ENCODE peak calls at places on chromosome 13, in seven cellular contexts. F is SK-N-SH, R is H1, O is HCT116, Z is K562, U is GM12878, X is HepG2. W is an unnamed sample.

GRCh38 chr13:111130111-111130508 is 15.0 kb downstream of the ARHGEF7 start:
- DNase-seq in F (no peak), R (no peak), O (no peak), Z (no peak), U (no peak), X (no peak), W (no peak)

GRCh38 chr13:35548790-35549189 is 72.3 kb upstream of the MAB21L1 start:
- DNase-seq in F (no peak), R (no peak), O (no peak), Z (no peak), U (no peak), X (no peak), W (no peak)

GRCh38 chr13:52884429-52884828 is 36.0 kb upstream of the PCDH8 start:
- DNase-seq in F (no peak), R (no peak), O (no peak), Z (no peak), U (no peak), X (no peak), W (no peak)

GRCh38 chr13:29707876-29708543 is 112.5 kb upstream of the SLC7A1 start:
- DNase-seq in F (peak), R (peak), O (peak), Z (peak), U (no peak), X (peak), W (peak)

GRCh38 chr13:111304041-111304544 is 16.3 kb upstream of the TEX29 start:
- DNase-seq in F (no peak), R (no peak), O (no peak), Z (no peak), U (peak), X (no peak), W (no peak)

GRCh38 chr13:52743988-52744387 is 4.4 kb upstream of the CNMD start:
- DNase-seq in F (no peak), R (no peak), O (no peak), Z (no peak), U (no peak), X (no peak), W (no peak)

GRCh38 chr13:101985321-101985720 is 416.5 kb downstream of the FGF14 start:
- DNase-seq in F (no peak), R (no peak), O (no peak), Z (no peak), U (no peak), X (no peak), W (no peak)

GRCh38 chr13:39273953-39274352 is 235.7 kb downstream of the NHLRC3 start:
- DNase-seq in F (no peak), R (no peak), O (no peak), Z (peak), U (no peak), X (no peak), W (peak)

GRCh38 chr13:108357228-108357627 is 87.7 kb downstream of the TNFSF13B start:
- DNase-seq in F (no peak), R (no peak), O (no peak), Z (no peak), U (no peak), X (no peak), W (no peak)

GRCh38 chr13:57409121-57409520 is 222.4 kb upstream of the PCDH17 start:
- DNase-seq in F (no peak), R (no peak), O (no peak), Z (no peak), U (no peak), X (no peak), W (no peak)

GRCh38 chr13:108609353-108609752 is 20.1 kb upstream of the MYO16 start:
- DNase-seq in F (peak), R (no peak), O (peak), Z (peak), U (no peak), X (no peak), W (peak)

GRCh38 chr13:97127842-97128241 is 94.3 kb upstream of the MBNL2 start:
- DNase-seq in F (no peak), R (no peak), O (no peak), Z (no peak), U (no peak), X (peak), W (no peak)

DNA sequence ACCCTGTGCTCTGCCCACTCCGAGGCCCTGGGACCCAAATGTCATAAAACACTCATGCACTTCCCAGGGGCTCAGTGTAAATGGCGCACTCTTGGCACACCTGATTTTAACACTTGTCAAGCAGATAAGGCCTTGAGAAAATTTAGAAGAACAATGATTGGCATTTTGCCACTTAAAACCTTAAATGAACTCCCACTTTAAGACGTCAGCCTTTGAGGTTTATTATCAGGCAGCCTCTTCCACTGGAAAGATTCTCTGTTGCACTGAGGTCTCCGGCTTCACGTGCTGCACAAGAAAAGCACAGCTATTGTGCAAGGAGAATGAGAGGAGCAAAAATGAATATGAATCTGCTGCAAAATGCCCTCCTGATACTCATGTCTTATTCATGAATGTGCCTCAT is 38.5 kb upstream of the ATP11A start:
- DNase-seq in F (no peak), R (no peak), O (no peak), Z (no peak), U (no peak), X (no peak), W (no peak)
- TF ChIP-seq JUND in F (no peak), R (no peak), O (no peak), Z (no peak), U (no peak), X (no peak), W (no peak)

DNA sequence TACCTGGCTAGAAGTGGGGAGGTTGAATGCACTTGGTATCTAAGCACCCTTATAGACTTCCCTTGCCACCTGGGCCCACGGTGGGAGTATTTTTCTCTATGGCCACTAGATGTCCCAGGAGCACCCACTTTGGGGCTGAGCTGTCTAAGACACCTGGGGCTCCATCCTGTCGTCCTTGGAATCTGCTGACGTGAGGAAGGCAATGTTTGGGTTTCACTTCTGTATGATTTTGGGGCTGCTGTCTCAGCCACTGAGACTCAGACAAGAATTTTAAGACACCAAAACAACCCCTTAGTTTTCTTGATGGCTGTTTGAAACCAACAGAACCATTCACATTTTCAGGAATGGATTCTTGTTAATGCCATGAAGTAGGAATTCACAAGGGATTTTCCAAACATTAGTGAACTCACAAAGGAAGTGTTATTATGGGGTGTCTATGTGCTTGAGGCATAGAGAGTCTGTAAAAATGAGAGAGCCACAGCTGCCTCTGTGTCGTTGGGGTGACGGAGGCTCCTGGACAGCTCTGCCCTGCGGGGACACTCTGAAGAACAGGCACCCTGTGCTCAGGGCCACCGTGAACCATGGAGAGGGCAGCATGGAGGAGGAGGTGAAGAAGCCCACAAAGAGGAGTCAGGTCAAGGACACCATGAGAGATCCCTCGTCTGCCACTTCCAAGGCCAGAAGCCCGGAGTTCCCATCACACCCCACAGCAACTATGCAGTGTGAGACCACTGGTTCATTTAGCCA is 106.8 kb upstream of the SPATA13 start:
- DNase-seq in F (peak), R (peak), O (peak), Z (peak), U (peak), X (peak), W (peak)
- TF ChIP-seq JUND in F (no peak), R (no peak), O (no peak), Z (no peak), U (no peak), X (no peak), W (no peak)

DNA sequence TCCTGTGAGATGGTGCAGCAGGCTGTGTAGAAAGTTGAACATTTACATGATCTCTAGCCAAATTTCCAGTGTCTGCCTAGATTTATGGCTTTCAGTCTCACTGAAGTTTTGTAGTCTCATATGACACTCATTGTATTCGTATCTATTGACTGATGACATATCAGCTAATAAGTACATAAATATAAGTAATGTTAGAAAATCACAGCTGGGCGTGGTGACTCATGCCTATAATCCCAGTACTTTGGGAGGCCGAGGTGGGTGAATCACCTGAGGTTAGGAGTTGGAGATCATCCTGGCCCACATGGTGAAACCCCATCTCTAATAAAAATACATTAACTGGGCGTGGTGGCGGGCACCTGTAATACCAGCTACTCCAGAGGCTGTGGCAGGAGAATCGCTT is 54.7 kb upstream of the HTR2A start:
- DNase-seq in F (no peak), R (no peak), O (peak), Z (no peak), U (no peak), X (no peak), W (no peak)
- TF ChIP-seq JUND in F (peak), R (no peak), O (peak), Z (no peak), U (no peak), X (no peak), W (no peak)

DNA sequence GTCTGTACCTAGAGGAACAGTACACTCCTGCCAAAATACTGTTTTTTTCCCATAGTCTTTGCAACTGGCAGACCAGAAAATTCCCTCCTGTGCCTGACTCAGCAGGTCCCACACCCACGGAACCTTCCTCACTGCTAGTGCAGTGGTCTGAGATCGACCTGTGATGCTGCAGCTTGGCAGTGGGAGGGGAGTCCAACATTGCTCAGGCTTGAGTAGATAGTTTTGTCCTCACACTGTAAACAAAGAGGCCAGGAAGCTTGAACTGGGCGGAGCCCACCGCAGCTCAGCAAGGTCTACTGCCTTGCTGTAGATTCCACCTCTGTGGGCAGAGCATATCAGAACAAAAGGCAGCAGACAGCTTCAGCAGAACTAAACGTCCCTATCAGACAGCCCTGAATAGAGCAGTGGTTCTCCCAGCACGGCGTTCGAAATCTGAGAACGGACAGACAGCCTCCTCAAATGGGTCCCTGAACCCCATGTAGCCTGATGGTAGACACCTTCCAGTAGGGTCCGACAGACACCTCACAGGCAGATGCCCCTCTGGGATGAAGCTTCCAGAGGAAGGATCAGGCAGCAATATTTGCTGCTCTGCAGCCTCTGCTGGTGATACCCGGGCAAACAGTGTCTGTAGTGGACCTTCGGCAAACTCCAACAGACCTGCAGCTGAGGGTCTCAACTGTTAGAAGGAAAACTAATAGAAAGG is 92.7 kb downstream of the SUCLA2 start:
- DNase-seq in F (no peak), R (no peak), O (no peak), Z (peak), U (no peak), X (peak), W (no peak)
- TF ChIP-seq JUND in F (no peak), R (no peak), O (no peak), Z (no peak), U (no peak), X (no peak), W (no peak)

GRCh38 chr13:63542704-63543215 is 2127.1 kb upstream of the PCDH20 start:
- DNase-seq in F (peak), R (no peak), O (no peak), Z (no peak), U (no peak), X (no peak), W (no peak)

GRCh38 chr13:63541336-63541735 is 2125.7 kb upstream of the PCDH20 start:
- DNase-seq in F (no peak), R (no peak), O (no peak), Z (no peak), U (no peak), X (no peak), W (no peak)

GRCh38 chr13:63540042-63540441 is 2124.4 kb upstream of the PCDH20 start:
- DNase-seq in F (no peak), R (no peak), O (no peak), Z (no peak), U (no peak), X (no peak), W (no peak)
- TF ChIP-seq JUND in F (no peak), R (no peak), O (no peak), Z (no peak), U (no peak), X (no peak), W (no peak)

DNA sequence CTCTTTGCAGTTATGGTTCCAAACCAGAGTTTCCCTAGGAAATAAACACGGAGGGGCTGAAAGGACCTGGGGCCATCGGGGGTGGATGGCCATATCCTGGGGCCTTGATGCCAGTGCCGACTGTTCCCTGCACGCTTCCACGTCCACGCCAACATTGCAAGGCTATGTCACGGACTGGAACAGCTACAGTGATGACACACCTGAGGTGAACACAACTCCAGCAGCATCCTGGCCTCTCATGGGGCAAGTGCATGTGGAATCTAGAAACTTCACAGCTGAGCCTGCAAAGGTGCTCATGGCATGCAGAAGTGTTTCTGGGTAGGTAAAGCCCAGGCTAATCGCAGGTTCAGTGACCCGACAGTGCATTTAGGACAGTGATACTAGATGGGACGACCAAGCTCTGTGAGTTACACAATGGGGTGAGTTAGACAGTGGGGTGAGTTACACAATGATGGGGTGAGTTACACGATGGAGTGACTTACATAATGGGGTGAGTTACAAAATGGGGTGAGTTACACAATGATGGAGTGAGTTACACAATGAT is 52.0 kb upstream of the GAS6 start:
- DNase-seq in F (no peak), R (no peak), O (no peak), Z (no peak), U (no peak), X (no peak), W (no peak)
- TF ChIP-seq JUND in F (no peak), R (no peak), O (no peak), Z (no peak), U (no peak), X (no peak), W (no peak)

GRCh38 chr13:91714726-91715334 is 316.4 kb downstream of the GPC5 start:
- DNase-seq in F (peak), R (no peak), O (no peak), Z (no peak), U (no peak), X (no peak), W (no peak)
- TF ChIP-seq JUND in F (no peak), R (no peak), O (no peak), Z (no peak), U (no peak), X (no peak), W (no peak)

GRCh38 chr13:32262165-32262564 is 53.0 kb downstream of the ZAR1L start:
- DNase-seq in F (no peak), R (no peak), O (no peak), Z (no peak), U (no peak), X (no peak), W (no peak)
- TF ChIP-seq JUND in F (no peak), R (no peak), O (no peak), Z (no peak), U (no peak), X (no peak), W (no peak)

GRCh38 chr13:112873851-112874750 is 94.9 kb upstream of the MCF2L start:
- DNase-seq in F (peak), R (peak), O (peak), Z (peak), U (no peak), X (peak), W (peak)
- TF ChIP-seq JUND in F (no peak), R (no peak), O (no peak), Z (no peak), U (no peak), X (no peak), W (no peak)